ENCODE peak calls at places on chromosomes 13 and 19, in eight cellular contexts. Z is thoracic aorta; X is suprapubic skin; V is aorta; J is cardiac fibroblast; U is CD8-positive, alpha-beta T cell; P is body of pancreas; K is BE2C. W is an unnamed sample.

GRCh38 chr13:98377635-98378378 is 199.1 kb downstream of the STK24 start:
- DNase-seq in Z (no peak), X (no peak), V (no peak), J (no peak), U (no peak), P (no peak), K (no peak), W (no peak)

GRCh38 chr13:33953203-33953602 is 135.3 kb downstream of the RFC3 start:
- DNase-seq in Z (no peak), X (no peak), V (no peak), J (peak; percentile 61), U (no peak), P (no peak), K (no peak), W (peak; percentile 17)

GRCh38 chr13:76463314-76463713 is 422.9 kb downstream of the KCTD12 start:
- DNase-seq in Z (no peak), X (no peak), V (no peak), J (no peak), U (no peak), P (no peak), K (no peak), W (no peak)

GRCh38 chr13:94674609-94675348 is 37.6 kb downstream of the SOX21 start:
- DNase-seq in Z (no peak), X (no peak), V (no peak), J (peak; percentile 54), U (peak; percentile 59), P (peak; percentile 53), K (peak; percentile 73), W (no peak)

GRCh38 chr13:28611654-28612131 is 47.2 kb upstream of the POMP start:
- DNase-seq in Z (no peak), X (no peak), V (no peak), J (peak; percentile 15), U (no peak), P (no peak), K (no peak), W (no peak)

GRCh38 chr13:114106991-114107685 is 25.3 kb downstream of the RASA3 start:
- DNase-seq in Z (no peak), X (no peak), V (peak; percentile 38), J (no peak), U (no peak), P (peak; percentile 7), K (peak; percentile 9), W (no peak)

GRCh38 chr19:879711-880438 is 13.1 kb downstream of the MED16 start:
- DNase-seq in Z (no peak), X (no peak), V (no peak), J (no peak), U (no peak), P (no peak), K (no peak), W (no peak)

GRCh38 chr19:1156305-1156801 is 17.7 kb downstream of the SBNO2 start:
- DNase-seq in Z (no peak), X (no peak), V (no peak), J (peak; percentile 39), U (no peak), P (no peak), K (no peak), W (no peak)

GRCh38 chr13:100014621-100015020 is 33.0 kb downstream of the ZIC2 start:
- DNase-seq in Z (no peak), X (no peak), V (no peak), J (no peak), U (no peak), P (no peak), K (no peak), W (no peak)

GRCh38 chr19:47776568-47776967 is 1.9 kb upstream of the SELENOW start:
- DNase-seq in Z (no peak), X (no peak), V (no peak), J (no peak), U (no peak), P (no peak), K (no peak), W (no peak)

GRCh38 chr19:15892012-15892411 is 5.9 kb downstream of the CYP4F2 start:
- DNase-seq in Z (no peak), X (no peak), V (no peak), J (no peak), U (no peak), P (no peak), K (no peak), W (no peak)

GRCh38 chr13:98874029-98874397 is 103.9 kb downstream of the DOCK9 start:
- DNase-seq in Z (no peak), X (no peak), V (no peak), J (no peak), U (no peak), P (no peak), K (no peak), W (no peak)

GRCh38 chr19:56917998-56918397 is 77.5 kb upstream of the PEG3 start:
- DNase-seq in Z (no peak), X (no peak), V (no peak), J (no peak), U (no peak), P (no peak), K (no peak), W (no peak)

GRCh38 chr19:30669329-30670010 is 297.3 kb downstream of the ZNF536 start:
- DNase-seq in Z (no peak), X (no peak), V (no peak), J (peak; percentile 48), U (peak; percentile 59), P (peak; percentile 76), K (peak; percentile 83), W (no peak)

GRCh38 chr13:33153421-33154381 is 131.9 kb downstream of the STARD13 start:
- DNase-seq in Z (peak; percentile 11), X (no peak), V (peak; percentile 48), J (peak; percentile 74), U (no peak), P (no peak), K (no peak), W (no peak)

GRCh38 chr19:11355160-11356073 is at the start of gene PLPPR2:
- DNase-seq in Z (peak; percentile 90), X (peak; percentile 97), V (peak; percentile 96), J (peak; percentile 91), U (peak; percentile 74), P (peak; percentile 95), K (peak; percentile 99), W (peak; percentile 48)

GRCh38 chr13:110138009-110138699 is 168.8 kb downstream of the COL4A1 start:
- DNase-seq in Z (peak; percentile 52), X (no peak), V (peak; percentile 87), J (peak; percentile 56), U (no peak), P (peak; percentile 67), K (no peak), W (peak; percentile 30)

GRCh38 chr19:54136086-54136863 is 1.3 kb upstream of the CNOT3 start:
- DNase-seq in Z (no peak), X (no peak), V (peak; percentile 39), J (peak; percentile 31), U (no peak), P (no peak), K (no peak), W (no peak)

DNA sequence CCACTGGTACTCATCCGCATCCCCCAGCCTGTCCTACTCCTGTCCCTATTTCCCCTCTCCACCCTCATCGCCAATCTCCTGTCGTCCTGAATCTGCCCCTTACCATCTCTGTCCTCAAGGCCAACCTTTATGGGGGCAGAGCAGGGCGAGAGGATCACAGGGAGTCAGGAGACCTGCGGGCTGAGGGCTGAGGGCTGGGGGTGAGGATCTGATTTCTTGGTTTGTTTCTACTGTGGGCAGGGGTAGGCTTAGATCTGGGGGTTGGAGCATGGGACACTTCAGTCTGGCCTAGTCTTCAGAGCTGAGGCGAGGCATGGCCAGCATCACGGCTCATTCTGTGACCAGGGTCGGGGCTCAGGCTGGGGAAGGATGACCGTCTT is 16.5 kb upstream of the ERCC1 start:
- DNase-seq in Z (no peak), X (no peak), V (no peak), J (no peak), U (no peak), P (no peak), K (no peak), W (no peak)
- H3K4me3 ChIP-seq in Z (peak overlapping the region; percentile 89), X (peak overlapping the region; percentile 83), V (no peak overlapping the region), J (peak overlapping the region; percentile 30), U (peak overlapping the region; percentile 71), P (no peak overlapping the region), K (peak overlapping the region; percentile 55), W (peak overlapping the region; percentile 59)

GRCh38 chr13:21897140-21897539 is 226.3 kb downstream of the FGF9 start:
- DNase-seq in Z (no peak), X (no peak), V (no peak), J (no peak), U (no peak), P (no peak), K (no peak), W (no peak)
- H3K4me3 ChIP-seq in Z (no peak overlapping the region), X (no peak overlapping the region), V (no peak overlapping the region), J (no peak overlapping the region), U (no peak overlapping the region), P (no peak overlapping the region), K (no peak overlapping the region), W (no peak overlapping the region)

DNA sequence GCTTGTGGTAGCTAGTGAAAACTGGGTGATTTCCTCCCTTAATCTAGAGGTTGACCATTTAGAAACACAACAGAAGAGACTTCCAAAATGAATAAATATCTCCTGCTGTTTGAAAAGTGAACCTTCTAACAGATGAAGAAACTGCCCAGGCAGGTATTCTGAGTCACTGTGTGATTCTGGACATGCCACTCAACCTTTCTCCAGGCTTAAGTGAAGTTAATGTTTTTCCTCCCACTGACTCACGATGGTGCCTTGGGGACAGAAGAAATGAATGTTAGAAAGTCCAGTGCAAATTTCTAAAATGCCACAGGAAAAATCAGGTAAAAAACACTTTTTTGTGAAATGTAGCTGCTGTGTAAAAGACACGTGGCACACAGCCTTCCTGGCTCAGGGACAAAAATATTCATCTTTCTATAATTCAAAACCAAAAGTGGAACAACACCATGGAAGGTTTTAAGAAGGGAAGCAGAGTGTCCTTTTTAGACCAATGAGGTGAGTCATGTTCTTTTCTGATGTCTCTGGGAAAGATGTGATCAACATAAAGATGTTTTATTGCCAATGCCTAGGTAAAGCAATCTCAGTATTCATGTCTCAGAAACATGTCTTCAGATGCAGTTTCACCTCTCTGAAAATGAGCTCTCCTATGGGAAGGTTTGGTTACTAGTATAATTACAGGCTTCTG is 9.1 kb downstream of the UBE2L5 start:
- DNase-seq in Z (no peak), X (no peak), V (no peak), J (no peak), U (no peak), P (no peak), K (no peak), W (no peak)
- H3K4me3 ChIP-seq in Z (no peak overlapping the region), X (no peak overlapping the region), V (no peak overlapping the region), J (no peak overlapping the region), U (no peak overlapping the region), P (no peak overlapping the region), K (no peak overlapping the region), W (no peak overlapping the region)

DNA sequence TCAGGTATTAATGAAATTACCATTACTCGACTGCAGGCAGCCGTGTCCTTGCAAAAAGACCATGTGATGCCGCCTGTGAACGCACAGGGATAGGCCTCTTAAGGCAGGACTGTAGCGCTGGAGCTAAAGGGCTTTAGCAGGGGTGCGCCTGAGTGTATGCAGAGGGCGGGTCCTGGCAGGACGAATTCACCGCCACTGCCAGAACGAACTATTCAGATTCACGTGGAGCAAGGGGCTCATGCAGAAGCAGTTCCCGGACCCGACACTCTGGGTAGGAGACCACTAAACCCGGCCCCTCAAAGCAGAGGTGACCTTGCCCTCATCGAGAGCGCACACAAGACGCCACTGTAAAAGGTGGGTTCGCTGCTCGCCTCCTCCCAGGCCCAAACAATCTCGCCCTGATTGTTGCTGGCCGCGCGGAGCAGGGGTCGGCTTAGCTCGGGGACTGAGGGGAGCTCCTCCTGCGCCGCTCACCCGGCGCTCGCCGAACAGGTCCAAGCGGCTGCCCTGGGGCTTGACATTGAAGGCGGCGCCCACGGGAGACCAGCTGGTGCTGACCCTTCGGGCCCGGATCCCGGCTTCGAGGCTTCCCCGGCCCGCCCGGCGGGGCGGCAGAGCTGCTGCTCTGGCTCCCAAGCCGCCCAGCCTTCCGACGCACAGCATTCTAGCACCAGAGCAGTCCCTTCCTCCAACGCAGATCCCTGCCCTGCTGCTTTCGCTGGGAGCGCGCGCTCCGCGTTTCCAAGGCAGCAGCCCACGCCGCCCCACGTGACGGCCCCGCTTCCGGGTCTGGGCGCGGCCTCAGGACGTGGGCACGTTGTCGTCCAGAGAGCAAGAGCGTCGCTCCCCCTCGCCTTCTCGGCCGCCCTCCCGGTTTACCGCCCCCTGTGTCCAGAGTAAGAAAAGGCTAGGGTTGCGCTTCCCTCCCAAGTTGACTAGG is at the start of gene MIPEP:
- DNase-seq in Z (peak; percentile 71), X (peak; percentile 95), V (peak; percentile 96), J (peak; percentile 96), U (peak; percentile 92), P (peak; percentile 91), K (peak; percentile 96), W (peak; percentile 90)
- H3K4me3 ChIP-seq in Z (peak within 1 kb of the TSS; percentile 84), X (peak within 1 kb of the TSS; percentile 91), V (peak within 1 kb of the TSS; percentile 70), J (peak within 1 kb of the TSS; percentile 93), U (peak within 1 kb of the TSS; percentile 79), P (peak within 1 kb of the TSS; percentile 83), K (peak within 1 kb of the TSS; percentile 80), W (peak within 1 kb of the TSS; percentile 61)

W was measured in skeletal muscle cell.